ENCODE peak calls at places on chromosomes 3 and 15, in four cellular contexts. F, E, B and C are unnamed samples.

GRCh38 chr3:141913150-141913811 is 36.8 kb downstream of the ATP1B3 start:
- DNase-seq in B (peak), F (peak), E (peak), C (peak)

GRCh38 chr3:193078996-193079731 is 161.5 kb upstream of the MB21D2 start:
- DNase-seq in B (no peak), E (no peak), F (no peak), C (no peak)

GRCh38 chr3:99503350-99503749 is 135.0 kb upstream of the COL8A1 start:
- DNase-seq in B (no peak), E (peak), F (no peak), C (no peak)

GRCh38 chr15:83106994-83107840 is at the start of gene TM6SF1:
- DNase-seq in B (no peak), E (no peak), F (no peak), C (peak)

GRCh38 chr3:159322322-159322939 is 520.6 kb downstream of the MFSD1 start:
- DNase-seq in F (peak), B (peak), E (peak), C (peak)

GRCh38 chr3:192890348-192891335 is 27.0 kb downstream of the MB21D2 start:
- DNase-seq in B (no peak), E (no peak), F (no peak), C (no peak)

GRCh38 chr3:14132689-14133088 is 7.8 kb downstream of the TMEM43 start:
- DNase-seq in E (no peak), B (no peak), F (no peak), C (no peak)

GRCh38 chr3:145953316-145953715 is 207.7 kb downstream of the PLOD2 start:
- DNase-seq in B (no peak), E (no peak), F (no peak), C (no peak)

GRCh38 chr15:98938804-98939203 is 68.8 kb downstream of the PGPEP1L start:
- DNase-seq in B (no peak), E (no peak), F (no peak), C (no peak)

GRCh38 chr3:150236683-150237082 is 171.4 kb upstream of the TSC22D2 start:
- DNase-seq in B (no peak), F (no peak), E (no peak), C (no peak)

GRCh38 chr15:94397377-94397776 is 166.0 kb downstream of the MCTP2 start:
- DNase-seq in E (no peak), B (no peak), F (no peak), C (no peak)

GRCh38 chr3:136545664-136546266 is 206.4 kb downstream of the STAG1 start:
- DNase-seq in F (peak), B (no peak), E (peak), C (no peak)

GRCh38 chr3:27040674-27041073 is 328.5 kb downstream of the NEK10 start:
- DNase-seq in B (no peak), E (no peak), F (no peak), C (no peak)

GRCh38 chr3:9795212-9795611 is 2.3 kb downstream of the ARPC4 start:
- DNase-seq in B (no peak), F (no peak), E (no peak), C (no peak)

GRCh38 chr3:155455765-155456164 is 162.3 kb upstream of the STRIT1 start:
- DNase-seq in B (no peak), E (no peak), F (no peak), C (no peak)

GRCh38 chr3:47850803-47851417 is 48.0 kb downstream of the DHX30 start:
- DNase-seq in E (no peak), F (no peak), B (no peak), C (no peak)

GRCh38 chr3:47854720-47855455 is 52.0 kb downstream of the DHX30 start:
- DNase-seq in E (no peak), F (no peak), B (no peak), C (no peak)

GRCh38 chr3:47851888-47852603 is 49.1 kb downstream of the DHX30 start:
- DNase-seq in F (no peak), B (no peak), E (no peak), C (no peak)

GRCh38 chr3:47854267-47854666 is 51.3 kb downstream of the DHX30 start:
- DNase-seq in E (no peak), B (no peak), F (no peak), C (no peak)

GRCh38 chr3:47852604-47853397 is 49.9 kb downstream of the DHX30 start:
- DNase-seq in F (no peak), B (no peak), E (no peak), C (no peak)
- TF ChIP-seq CTCF in F (no peak), B (no peak), E (no peak), C (no peak)

GRCh38 chr15:88899251-88899650 is 3.9 kb upstream of the HAPLN3 start:
- DNase-seq in E (no peak), B (no peak), F (no peak), C (no peak)
- TF ChIP-seq CTCF in E (no peak), B (no peak), F (no peak), C (no peak)

DNA sequence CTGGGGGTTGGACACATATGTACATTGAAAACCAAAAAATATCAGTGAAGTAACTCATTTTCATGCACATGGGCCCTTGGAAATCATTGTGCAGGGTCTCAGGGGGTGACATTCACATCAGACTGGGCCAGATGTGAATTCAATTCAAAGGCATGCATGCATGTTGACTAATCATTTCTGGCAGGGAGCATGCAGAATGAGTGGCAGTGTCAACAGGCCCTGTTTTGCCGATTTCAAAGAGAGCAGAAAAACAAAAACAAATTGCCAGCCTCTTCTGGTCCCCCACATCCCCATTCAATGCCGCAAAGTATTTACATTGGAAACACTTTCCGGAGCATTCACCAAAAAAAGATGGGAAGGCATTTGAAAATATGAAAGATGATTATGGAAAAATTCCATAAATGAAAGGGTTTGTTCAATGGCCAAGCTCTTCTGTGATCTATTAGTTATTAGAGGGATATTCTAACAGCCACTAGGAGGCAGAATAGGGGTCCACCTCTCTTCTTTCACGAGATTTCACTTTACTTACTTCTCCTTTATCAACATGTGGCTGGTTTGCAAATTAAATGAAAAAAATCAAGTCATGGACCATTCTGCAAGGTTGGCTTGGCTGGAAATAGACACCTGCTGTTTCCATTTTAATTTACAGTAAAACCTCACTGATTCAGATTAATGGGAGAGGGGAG is 119.9 kb upstream of the FEZF2 start:
- DNase-seq in E (no peak), B (no peak), F (no peak), C (no peak)
- TF ChIP-seq CTCF in E (peak), B (peak), F (no peak), C (peak)

GRCh38 chr3:184240384-184241140 is 8.2 kb downstream of the ALG3 start:
- DNase-seq in E (peak), F (no peak), B (peak), C (no peak)
- TF ChIP-seq CTCF in E (peak), F (no peak), B (no peak), C (no peak)